ENCODE peak calls at places on chromosomes 7 and 10, in six cellular contexts. T is fibroblast of lung, H is heart right ventricle, W is sigmoid colon, Z is A549, P is left ventricle myocardium inferior. M is an unnamed sample.
A peak's percentile ranks its signal among the peaks of the same experiment; 100 is the strongest.

GRCh38 chr10:94370501-94370900 is 7.8 kb upstream of the NOC3L start:
- DNase-seq in W (no peak), Z (no peak), P (no peak), H (no peak), T (no peak), M (no peak)

GRCh38 chr10:100876575-100877158 is 36.1 kb upstream of the SLF2 start:
- DNase-seq in H (no peak), T (no peak), P (no peak), W (no peak), Z (no peak), M (no peak)

GRCh38 chr10:18214692-18215563 is 74.7 kb downstream of the CACNB2 start:
- DNase-seq in T (peak; percentile 84), W (peak; percentile 68), Z (peak; percentile 51), P (peak; percentile 21), H (no peak), M (no peak)

GRCh38 chr10:120048358-120048757 is 155.8 kb downstream of the SEC23IP start:
- DNase-seq in P (no peak), W (no peak), T (no peak), H (no peak), Z (no peak), M (no peak)

GRCh38 chr7:86653919-86654659 is 10.4 kb downstream of the GRM3 start:
- DNase-seq in H (no peak), T (no peak), W (no peak), P (no peak), Z (peak; percentile 2), M (no peak)

GRCh38 chr10:49666685-49667084 is 12.8 kb upstream of the C10orf53 start:
- DNase-seq in H (no peak), W (no peak), T (no peak), P (no peak), Z (no peak), M (no peak)

GRCh38 chr7:29918850-29919249 is 70.8 kb downstream of the SCRN1 start:
- DNase-seq in T (no peak), H (no peak), Z (no peak), P (no peak), W (no peak), M (no peak)

GRCh38 chr10:76299501-76299900 is 868.1 kb downstream of the LRMDA start:
- DNase-seq in Z (no peak), W (no peak), P (no peak), T (no peak), H (no peak), M (no peak)

GRCh38 chr7:1042161-1042833 is 2.0 kb upstream of the GPR146 start:
- DNase-seq in P (no peak), Z (no peak), W (no peak), H (no peak), T (no peak), M (no peak)
- H3K4me1 ChIP-seq in P (peaks cover 60% of the 10 kb centered on the region), Z (peaks cover 18% of the 10 kb centered on the region), W (peaks cover 46% of the 10 kb centered on the region), H (peaks cover 61% of the 10 kb centered on the region), T (peaks cover 15% of the 10 kb centered on the region), M (peaks cover 49% of the 10 kb centered on the region)

GRCh38 chr7:127587663-127588018 is 570 bp upstream of the ARF5 start:
- DNase-seq in W (no peak), Z (no peak), H (peak; percentile 28), P (peak; percentile 25), T (no peak), M (no peak)

GRCh38 chr7:127586346-127586745 is 950 bp upstream of the GCC1 start:
- DNase-seq in T (no peak), P (no peak), Z (no peak), H (no peak), W (no peak), M (no peak)

GRCh38 chr7:127584648-127585043 is 750 bp downstream of the GCC1 start:
- DNase-seq in H (no peak), T (no peak), P (no peak), W (no peak), Z (no peak), M (no peak)

GRCh38 chr7:127588019-127588696 is at the start of gene ARF5:
- DNase-seq in Z (peak; percentile 74), W (peak; percentile 95), T (peak; percentile 80), P (peak; percentile 90), H (peak; percentile 93), M (peak; percentile 84)

DNA sequence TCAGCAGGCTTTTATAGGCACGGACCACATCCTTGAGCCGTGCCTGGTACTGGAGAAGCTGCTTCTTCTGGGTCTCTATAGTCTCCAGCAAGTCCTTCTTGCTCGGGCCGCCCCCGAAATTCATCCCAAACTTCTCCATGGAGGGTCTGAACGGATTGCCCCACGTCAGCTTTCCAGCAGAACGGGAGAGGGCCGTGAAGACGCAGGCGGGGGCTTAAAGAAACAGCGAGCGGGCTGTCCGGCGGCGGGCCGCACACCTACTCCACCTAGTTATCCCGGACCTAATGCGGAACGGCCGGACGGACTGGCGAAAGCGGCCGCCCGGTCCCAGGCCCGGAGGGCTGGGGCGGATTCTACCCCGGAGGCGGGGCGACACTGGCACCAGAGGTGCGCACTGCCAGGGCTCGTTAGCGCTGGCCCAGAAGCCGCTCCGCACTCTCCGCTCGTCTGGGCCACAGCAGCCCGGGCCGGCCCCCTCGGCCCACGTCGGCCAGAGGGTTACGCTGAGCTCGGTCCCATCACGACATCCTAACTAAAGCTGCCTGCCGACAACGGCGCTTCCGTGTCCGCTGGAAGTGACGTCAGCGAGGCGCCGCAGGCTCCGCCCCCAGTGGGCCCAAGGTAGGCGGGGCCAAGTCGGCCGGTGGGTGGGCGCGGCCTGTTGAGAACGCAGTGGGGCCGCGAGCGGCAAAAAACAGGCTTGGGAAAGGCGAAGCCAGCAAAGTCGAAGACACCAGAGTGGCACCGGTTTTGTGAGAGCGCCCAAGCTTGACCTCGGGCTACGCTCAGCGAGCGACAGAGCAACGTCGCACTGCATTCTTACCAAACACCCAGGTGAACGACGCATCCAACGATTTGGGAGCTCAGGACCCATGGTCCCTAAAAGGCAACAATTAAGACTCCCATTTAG is at the start of gene GCC1:
- DNase-seq in Z (peak; percentile 87), P (peak; percentile 93), T (peak; percentile 88), H (peak; percentile 95), W (peak; percentile 96), M (peak; percentile 90)
- H3K4me1 ChIP-seq in Z (peaks cover 23% of the 10 kb centered on the region), P (peaks cover 84% of the 10 kb centered on the region), T (peaks cover 3% of the 10 kb centered on the region), H (peaks cover 67% of the 10 kb centered on the region), W (peaks cover 76% of the 10 kb centered on the region), M (peaks cover 77% of the 10 kb centered on the region)

GRCh38 chr7:28135296-28135695 is 45.3 kb downstream of the JAZF1 start:
- DNase-seq in Z (no peak), W (no peak), T (peak; percentile 39), H (no peak), P (no peak), M (no peak)

GRCh38 chr7:28137471-28137870 is 43.1 kb downstream of the JAZF1 start:
- DNase-seq in P (no peak), T (no peak), W (no peak), Z (no peak), H (no peak), M (no peak)

GRCh38 chr7:28136885-28137284 is 43.7 kb downstream of the JAZF1 start:
- DNase-seq in H (no peak), T (no peak), W (no peak), Z (no peak), P (no peak), M (no peak)

GRCh38 chr7:28135760-28136159 is 44.8 kb downstream of the JAZF1 start:
- DNase-seq in T (no peak), Z (no peak), P (no peak), H (no peak), W (no peak), M (no peak)

DNA sequence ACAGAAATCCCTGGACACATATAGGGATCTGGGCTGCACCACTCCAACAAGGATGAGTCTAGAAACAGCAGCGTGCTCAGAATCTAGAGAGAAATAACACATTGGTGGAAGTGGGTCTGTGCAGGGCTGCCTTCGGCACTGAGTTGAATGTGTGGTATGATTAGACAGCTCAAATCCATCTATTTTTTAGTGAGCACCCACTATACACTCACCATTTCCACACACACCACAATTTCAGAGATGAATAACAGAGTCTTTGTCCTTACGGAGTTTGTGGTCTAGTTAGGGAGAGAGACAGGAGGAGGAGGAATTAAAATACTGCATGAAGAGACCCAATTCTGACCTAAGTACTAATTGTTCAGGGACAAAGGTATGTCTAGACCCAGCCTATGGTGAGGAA is 44.2 kb downstream of the JAZF1 start:
- DNase-seq in P (no peak), Z (no peak), T (no peak), H (no peak), W (no peak), M (no peak)
- H3K4me1 ChIP-seq in P (peaks cover 71% of the 10 kb centered on the region), Z (no peaks in the 10 kb centered on the region), T (no peaks in the 10 kb centered on the region), H (peaks cover 33% of the 10 kb centered on the region), W (peaks cover 94% of the 10 kb centered on the region), M (peaks cover 13% of the 10 kb centered on the region)

DNA sequence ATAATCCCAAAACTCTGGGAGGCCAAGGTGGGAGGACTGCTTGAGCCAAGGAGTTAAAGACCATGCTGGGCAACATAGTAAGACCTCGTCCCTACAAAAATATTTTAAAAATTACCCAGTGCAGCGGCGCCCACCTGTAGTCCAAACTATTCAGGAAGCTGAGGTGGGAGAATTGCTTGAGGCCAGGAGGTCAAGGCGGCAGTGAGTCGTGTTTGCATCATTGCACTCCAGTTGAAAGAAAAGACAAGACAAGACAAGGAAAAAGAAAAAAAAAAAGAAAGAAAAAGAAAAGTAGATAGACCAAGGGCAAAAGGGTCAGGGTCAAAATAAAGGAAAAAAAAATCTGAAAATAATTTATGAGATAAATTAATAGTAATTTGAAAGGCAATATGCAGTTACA is 5.8 kb downstream of the ANXA7 start:
- DNase-seq in W (no peak), T (no peak), P (no peak), Z (no peak), H (no peak), M (no peak)
- H3K4me1 ChIP-seq in W (peaks cover 13% of the 10 kb centered on the region), T (no peaks in the 10 kb centered on the region), P (peaks cover 79% of the 10 kb centered on the region), Z (peaks cover 31% of the 10 kb centered on the region), H (peaks cover 43% of the 10 kb centered on the region), M (peaks cover 56% of the 10 kb centered on the region)

DNA sequence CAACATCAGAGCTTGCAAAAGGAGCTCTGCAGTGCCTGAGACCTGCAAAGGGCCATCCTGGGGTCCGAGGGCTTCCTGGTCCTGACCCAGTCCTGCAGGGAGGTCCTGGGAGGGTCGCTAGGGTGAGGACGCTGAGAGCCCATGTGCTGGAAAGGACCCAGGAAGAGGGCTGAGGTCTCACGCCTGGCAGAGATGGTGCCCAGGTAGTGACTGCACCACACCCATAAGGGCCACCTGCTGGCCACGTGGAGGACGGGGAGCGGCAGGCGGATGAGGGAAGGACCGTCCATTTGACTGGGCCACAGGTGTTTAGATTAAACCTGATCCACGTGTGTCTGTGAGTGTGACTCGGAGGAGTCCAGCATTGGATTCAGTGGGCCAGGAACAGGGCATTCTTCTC is 392.8 kb downstream of the DNAJB6 start:
- DNase-seq in T (no peak), P (no peak), H (no peak), W (no peak), Z (no peak), M (no peak)
- H3K4me1 ChIP-seq in T (no peaks in the 10 kb centered on the region), P (no peaks in the 10 kb centered on the region), H (no peaks in the 10 kb centered on the region), W (no peaks in the 10 kb centered on the region), Z (no peaks in the 10 kb centered on the region), M (no peaks in the 10 kb centered on the region)

GRCh38 chr10:114623155-114623554 is 34.9 kb downstream of the ABLIM1 start:
- DNase-seq in Z (no peak), W (no peak), T (no peak), H (no peak), P (no peak), M (no peak)
- H3K4me1 ChIP-seq in Z (peaks cover 37% of the 10 kb centered on the region), W (peaks cover 13% of the 10 kb centered on the region), T (peaks cover 2% of the 10 kb centered on the region), H (peaks cover 99% of the 10 kb centered on the region), P (peaks cover 100% of the 10 kb centered on the region), M (no peaks in the 10 kb centered on the region)